ENCODE peak calls at places on chromosomes 1 and 21, in four cellular contexts. One of them, this sample, is unnamed.

GRCh38 chr1:51236548-51237312 is 657 bp downstream of the RNF11 start:
- DNase-seq in heart left ventricle: peak; percentile 73
- DNase-seq in heart right ventricle: no peak
- DNase-seq in CD8-positive, alpha-beta T cell: peak; percentile 46
- DNase-seq in this sample: peak; percentile 27

GRCh38 chr1:5220881-5221280 is 566.5 kb downstream of the AJAP1 start:
- DNase-seq in heart right ventricle: no peak
- DNase-seq in heart left ventricle: no peak
- DNase-seq in CD8-positive, alpha-beta T cell: no peak
- DNase-seq in this sample: no peak

GRCh38 chr1:4468386-4468785 is 186.0 kb upstream of the AJAP1 start:
- DNase-seq in heart left ventricle: no peak
- DNase-seq in CD8-positive, alpha-beta T cell: no peak
- DNase-seq in heart right ventricle: no peak
- DNase-seq in this sample: no peak

GRCh38 chr1:25771246-25772114 is 28.5 kb upstream of the SELENON start:
- DNase-seq in heart right ventricle: peak; percentile 79
- DNase-seq in CD8-positive, alpha-beta T cell: peak; percentile 50
- DNase-seq in heart left ventricle: peak; percentile 84
- DNase-seq in this sample: no peak

GRCh38 chr21:45818904-45819285 is 162.7 kb upstream of the COL6A1 start:
- DNase-seq in CD8-positive, alpha-beta T cell: peak; percentile 63
- DNase-seq in heart right ventricle: no peak
- DNase-seq in heart left ventricle: no peak
- DNase-seq in this sample: no peak

GRCh38 chr21:40253112-40253511 is 385.9 kb downstream of the PCP4 start:
- DNase-seq in heart right ventricle: no peak
- DNase-seq in heart left ventricle: no peak
- DNase-seq in CD8-positive, alpha-beta T cell: no peak
- DNase-seq in this sample: no peak

GRCh38 chr1:101101362-101101761 is 75.8 kb upstream of the DPH5 start:
- DNase-seq in heart right ventricle: no peak
- DNase-seq in CD8-positive, alpha-beta T cell: no peak
- DNase-seq in heart left ventricle: no peak
- DNase-seq in this sample: no peak

GRCh38 chr1:244302889-244303609 is 148.7 kb downstream of the ADSS2 start:
- DNase-seq in heart right ventricle: no peak
- DNase-seq in heart left ventricle: no peak
- DNase-seq in CD8-positive, alpha-beta T cell: no peak
- DNase-seq in this sample: no peak

GRCh38 chr1:37064059-37064458 is 29.7 kb upstream of the GRIK3 start:
- DNase-seq in CD8-positive, alpha-beta T cell: no peak
- DNase-seq in heart left ventricle: no peak
- DNase-seq in heart right ventricle: no peak
- DNase-seq in this sample: no peak

GRCh38 chr1:111920221-111921024 is 69.0 kb downstream of the KCND3 start:
- DNase-seq in CD8-positive, alpha-beta T cell: no peak
- DNase-seq in heart left ventricle: no peak
- DNase-seq in heart right ventricle: no peak
- DNase-seq in this sample: no peak

GRCh38 chr1:173489149-173489600 is 12.0 kb downstream of the PRDX6 start:
- DNase-seq in heart left ventricle: no peak
- DNase-seq in heart right ventricle: no peak
- DNase-seq in CD8-positive, alpha-beta T cell: no peak
- DNase-seq in this sample: no peak

GRCh38 chr1:5980314-5981008 is 11.8 kb downstream of the NPHP4 start:
- DNase-seq in CD8-positive, alpha-beta T cell: no peak
- DNase-seq in heart left ventricle: peak; percentile 73
- DNase-seq in heart right ventricle: peak; percentile 57
- DNase-seq in this sample: no peak

GRCh38 chr1:244370060-244370637 is 81.6 kb downstream of the ADSS2 start:
- DNase-seq in heart right ventricle: no peak
- DNase-seq in heart left ventricle: no peak
- DNase-seq in CD8-positive, alpha-beta T cell: no peak
- DNase-seq in this sample: no peak

GRCh38 chr1:160560045-160560724 is 19.1 kb downstream of the CD84 start:
- DNase-seq in heart left ventricle: no peak
- DNase-seq in CD8-positive, alpha-beta T cell: no peak
- DNase-seq in heart right ventricle: no peak
- DNase-seq in this sample: no peak

DNA sequence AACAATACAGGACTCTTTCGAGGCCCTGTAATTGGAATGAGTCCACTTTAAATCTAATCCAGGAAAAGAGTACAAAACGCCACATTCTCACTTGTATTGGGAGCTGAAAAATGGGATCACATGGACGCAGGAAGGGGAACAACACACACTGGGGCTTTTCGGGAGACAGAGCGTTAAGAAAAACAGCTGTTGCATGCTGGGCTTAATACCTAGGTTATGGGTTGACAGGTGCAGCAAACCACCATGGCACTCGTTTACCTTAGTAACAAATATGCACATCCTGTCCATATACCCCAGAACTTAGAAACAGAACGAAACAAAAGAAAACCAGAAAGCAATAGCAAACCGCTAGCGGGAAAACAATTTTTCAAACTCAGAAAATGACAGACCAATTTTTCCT is 1532.7 kb upstream of the TPTE start:
- DNase-seq in CD8-positive, alpha-beta T cell: no peak
- DNase-seq in heart left ventricle: no peak
- DNase-seq in heart right ventricle: no peak
- DNase-seq in this sample: no peak
- H3K9me3 ChIP-seq in CD8-positive, alpha-beta T cell: no peaks in the 10 kb centered on the region
- H3K9me3 ChIP-seq in heart left ventricle: peaks cover 9% of the 10 kb centered on the region
- H3K9me3 ChIP-seq in heart right ventricle: no peaks in the 10 kb centered on the region
- H3K9me3 ChIP-seq in this sample: peaks cover 4% of the 10 kb centered on the region

GRCh38 chr21:10463156-10463555 is 58.2 kb upstream of the TPTE start:
- DNase-seq in heart left ventricle: no peak
- DNase-seq in heart right ventricle: no peak
- DNase-seq in CD8-positive, alpha-beta T cell: no peak
- DNase-seq in this sample: no peak
- H3K9me3 ChIP-seq in heart left ventricle: no peaks in the 10 kb centered on the region
- H3K9me3 ChIP-seq in heart right ventricle: peaks cover 15% of the 10 kb centered on the region
- H3K9me3 ChIP-seq in CD8-positive, alpha-beta T cell: no peaks in the 10 kb centered on the region
- H3K9me3 ChIP-seq in this sample: no peaks in the 10 kb centered on the region

GRCh38 chr1:152410599-152410998 is 3.5 kb downstream of the CRNN start:
- DNase-seq in heart left ventricle: no peak
- DNase-seq in CD8-positive, alpha-beta T cell: no peak
- DNase-seq in heart right ventricle: no peak
- DNase-seq in this sample: no peak
- H3K9me3 ChIP-seq in heart left ventricle: no peaks in the 10 kb centered on the region
- H3K9me3 ChIP-seq in CD8-positive, alpha-beta T cell: no peaks in the 10 kb centered on the region
- H3K9me3 ChIP-seq in heart right ventricle: no peaks in the 10 kb centered on the region
- H3K9me3 ChIP-seq in this sample: no peaks in the 10 kb centered on the region

DNA sequence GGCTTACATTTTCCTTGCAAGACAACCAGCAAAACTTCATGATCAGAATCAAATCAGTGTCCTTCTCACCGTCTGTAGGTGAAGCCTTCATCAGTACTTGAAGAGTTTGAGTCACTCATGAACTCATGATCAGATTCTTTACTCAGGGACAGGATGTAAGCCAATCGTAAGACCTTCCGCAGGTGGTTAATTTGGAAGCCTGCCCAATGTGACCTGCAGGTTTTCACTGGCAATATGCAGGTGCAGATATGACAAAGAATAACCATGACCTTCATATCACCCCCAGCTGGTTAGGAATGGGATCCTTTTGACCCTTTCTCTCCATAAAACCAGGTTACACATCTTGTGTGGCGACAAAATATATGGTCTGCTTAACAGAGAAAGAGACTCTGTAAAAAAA is 2.4 kb upstream of the PRAMEF20 start:
- DNase-seq in heart right ventricle: no peak
- DNase-seq in heart left ventricle: no peak
- DNase-seq in CD8-positive, alpha-beta T cell: no peak
- DNase-seq in this sample: no peak
- H3K9me3 ChIP-seq in heart right ventricle: no peaks in the 10 kb centered on the region
- H3K9me3 ChIP-seq in heart left ventricle: no peaks in the 10 kb centered on the region
- H3K9me3 ChIP-seq in CD8-positive, alpha-beta T cell: no peaks in the 10 kb centered on the region
- H3K9me3 ChIP-seq in this sample: no peaks in the 10 kb centered on the region

GRCh38 chr21:9763807-9764206 is 757.6 kb upstream of the TPTE start:
- DNase-seq in CD8-positive, alpha-beta T cell: no peak
- DNase-seq in heart left ventricle: no peak
- DNase-seq in heart right ventricle: no peak
- DNase-seq in this sample: no peak
- H3K9me3 ChIP-seq in CD8-positive, alpha-beta T cell: peaks cover 10% of the 10 kb centered on the region
- H3K9me3 ChIP-seq in heart left ventricle: peaks cover 7% of the 10 kb centered on the region
- H3K9me3 ChIP-seq in heart right ventricle: peaks cover 3% of the 10 kb centered on the region
- H3K9me3 ChIP-seq in this sample: peaks cover 11% of the 10 kb centered on the region

DNA sequence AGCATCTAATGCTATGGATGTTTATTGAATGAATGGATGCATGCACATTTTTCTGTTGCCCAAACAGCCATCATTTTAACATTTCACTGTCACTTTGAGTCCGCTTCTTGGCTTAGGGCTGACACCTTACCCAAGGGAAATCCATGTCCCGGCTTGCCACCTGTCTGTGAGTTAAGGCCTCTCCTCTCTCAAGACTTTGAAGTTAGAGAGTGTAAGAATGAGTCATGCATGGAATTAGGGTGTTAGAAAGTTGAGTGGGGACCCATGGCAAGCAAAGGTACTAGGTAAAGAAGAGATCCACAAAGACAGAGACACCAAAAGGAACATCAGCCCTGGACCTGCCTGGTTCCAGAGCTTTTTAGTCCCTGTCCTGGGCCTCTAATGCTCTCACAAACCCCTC is 35.1 kb downstream of the ATP1A1 start:
- DNase-seq in CD8-positive, alpha-beta T cell: no peak
- DNase-seq in heart left ventricle: no peak
- DNase-seq in heart right ventricle: no peak
- DNase-seq in this sample: no peak
- H3K9me3 ChIP-seq in CD8-positive, alpha-beta T cell: no peaks in the 10 kb centered on the region
- H3K9me3 ChIP-seq in heart left ventricle: no peaks in the 10 kb centered on the region
- H3K9me3 ChIP-seq in heart right ventricle: no peaks in the 10 kb centered on the region
- H3K9me3 ChIP-seq in this sample: no peaks in the 10 kb centered on the region

DNA sequence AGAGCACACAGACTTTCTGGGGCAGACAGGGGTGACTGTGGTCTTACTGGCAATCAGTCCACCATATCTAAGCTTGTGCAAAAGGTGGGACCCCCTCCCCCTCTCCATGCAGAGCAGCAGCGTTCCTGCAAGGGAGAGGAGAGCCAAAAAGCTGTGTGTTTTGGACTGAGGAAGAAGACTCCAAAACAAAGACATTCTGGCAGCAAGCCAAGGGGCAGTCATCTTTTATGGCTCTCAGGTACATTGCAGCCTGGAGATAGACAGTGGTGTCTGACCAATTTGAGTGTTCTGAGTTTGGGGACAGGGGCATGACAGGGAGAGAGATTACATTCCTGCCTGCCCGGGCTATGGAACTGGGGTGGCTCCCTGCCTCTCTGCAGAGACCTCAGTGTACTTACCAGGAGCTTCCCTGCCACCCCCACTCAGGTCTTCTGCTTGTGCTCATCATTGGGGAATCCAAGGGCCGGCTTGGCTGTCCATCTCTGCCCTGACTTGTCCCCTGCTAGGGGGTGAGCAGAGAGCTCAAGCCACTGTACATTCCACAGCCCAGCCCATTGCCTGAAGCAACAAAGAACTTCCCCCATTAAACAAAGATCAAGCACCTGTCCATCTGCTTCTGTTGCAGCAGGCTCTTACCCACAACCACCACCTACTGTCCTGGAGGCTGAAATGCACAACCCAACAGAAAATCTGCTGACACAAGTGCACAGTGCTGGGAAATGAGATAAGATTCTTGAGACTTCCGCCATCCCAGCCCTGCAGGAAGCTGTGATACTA is 131.1 kb downstream of the EVI5 start:
- DNase-seq in heart left ventricle: no peak
- DNase-seq in CD8-positive, alpha-beta T cell: no peak
- DNase-seq in heart right ventricle: no peak
- DNase-seq in this sample: no peak
- H3K9me3 ChIP-seq in heart left ventricle: peaks cover 43% of the 10 kb centered on the region
- H3K9me3 ChIP-seq in CD8-positive, alpha-beta T cell: peaks cover 10% of the 10 kb centered on the region
- H3K9me3 ChIP-seq in heart right ventricle: no peaks in the 10 kb centered on the region
- H3K9me3 ChIP-seq in this sample: no peaks in the 10 kb centered on the region